ENCODE peak calls at places on chromosomes 5 and 9, in six cellular contexts. B is adrenal gland, D is NCI-H1694, L is A172, E is fibroblast of villous mesenchyme, Q is globus pallidus. C is an unnamed sample.

GRCh38 chr5:62149894-62150293 is 156.1 kb upstream of the KIF2A start:
- DNase-seq in B (no peak), D (no peak), L (no peak), E (no peak), Q (no peak), C (no peak)

GRCh38 chr5:919356-920000 is 26.8 kb downstream of the TRIP13 start:
- DNase-seq in B (no peak), D (no peak), L (peak; percentile 33), E (peak; percentile 17), Q (no peak), C (no peak)

GRCh38 chr5:67795781-67796477 is 419.6 kb upstream of the PIK3R1 start:
- DNase-seq in B (no peak), D (no peak), L (no peak), E (peak; percentile 33), Q (no peak), C (no peak)

GRCh38 chr5:78983601-78984000 is 1.5 kb downstream of the ARSB start:
- DNase-seq in B (no peak), D (no peak), L (no peak), E (no peak), Q (no peak), C (no peak)

GRCh38 chr5:68374770-68375518 is 159.4 kb downstream of the PIK3R1 start:
- DNase-seq in B (no peak), D (no peak), L (no peak), E (peak; percentile 42), Q (no peak), C (no peak)

GRCh38 chr5:78809444-78809843 is 160.9 kb upstream of the LHFPL2 start:
- DNase-seq in B (no peak), D (no peak), L (no peak), E (no peak), Q (no peak), C (peak; percentile 13)

GRCh38 chr9:30967484-30967883 is 1417.0 kb upstream of the ACO1 start:
- DNase-seq in B (no peak), D (no peak), L (peak; percentile 9), E (peak; percentile 2), Q (peak; percentile 31), C (peak; percentile 22)

GRCh38 chr5:179264641-179265528 is 80.4 kb downstream of the ADAMTS2 start:
- DNase-seq in B (no peak), D (no peak), L (no peak), E (no peak), Q (no peak), C (no peak)

GRCh38 chr5:2134543-2135299 is 252.0 kb upstream of the IRX4 start:
- DNase-seq in B (peak; percentile 44), D (no peak), L (no peak), E (peak; percentile 42), Q (no peak), C (no peak)

GRCh38 chr5:119353686-119354366 is 2.0 kb upstream of the TNFAIP8 start:
- DNase-seq in B (no peak), D (no peak), L (no peak), E (no peak), Q (no peak), C (no peak)

GRCh38 chr5:133469846-133470245 is 142.5 kb downstream of the FSTL4 start:
- DNase-seq in B (no peak), D (no peak), L (no peak), E (no peak), Q (no peak), C (no peak)

GRCh38 chr9:100098241-100098886 is 436 bp downstream of the ERP44 start:
- DNase-seq in B (peak; percentile 66), D (peak; percentile 11), L (peak; percentile 69), E (peak; percentile 64), Q (peak; percentile 23), C (no peak)

GRCh38 chr9:132990781-132991180 is 12.3 kb downstream of the GFI1B start:
- DNase-seq in B (no peak), D (no peak), L (no peak), E (no peak), Q (no peak), C (no peak)

GRCh38 chr5:73796164-73797141 is 170.5 kb downstream of the ARHGEF28 start:
- DNase-seq in B (peak; percentile 79), D (no peak), L (peak; percentile 93), E (peak; percentile 94), Q (peak; percentile 6), C (no peak)

GRCh38 chr5:180673371-180674252 is 24.2 kb upstream of the FLT4 start:
- DNase-seq in B (no peak), D (no peak), L (no peak), E (no peak), Q (no peak), C (no peak)

GRCh38 chr5:140344683-140345423 is 1.6 kb downstream of the HBEGF start:
- DNase-seq in B (peak; percentile 73), D (no peak), L (peak; percentile 75), E (no peak), Q (no peak), C (no peak)

GRCh38 chr5:54608423-54609085 is 91.0 kb downstream of the SNX18 start:
- DNase-seq in B (no peak), D (no peak), L (no peak), E (peak; percentile 62), Q (no peak), C (no peak)

GRCh38 chr5:82334085-82334680 is 56.0 kb upstream of the RPS23 start:
- DNase-seq in B (no peak), D (no peak), L (peak; percentile 25), E (no peak), Q (no peak), C (no peak)

GRCh38 chr5:59562756-59563389 is 330.7 kb downstream of the PDE4D start:
- DNase-seq in B (no peak), D (no peak), L (peak; percentile 84), E (peak; percentile 60), Q (no peak), C (no peak)

GRCh38 chr5:128084228-128085167 is 932 bp downstream of the SLC12A2 start:
- DNase-seq in B (peak; percentile 37), D (no peak), L (peak; percentile 5), E (no peak), Q (peak; percentile 43), C (no peak)

C was measured in NCI-H446 treated with DMSO at 0.1 percent for 48 hours.